ENCODE peak calls at places on chromosome 12, in ten cellular contexts. H, G, A, J, P, E, U, Q, F and O are unnamed samples.

GRCh38 chr12:115660211-115660805 is 617.2 kb downstream of the MED13L start:
- DNase-seq in H (peak; percentile 63), G (no peak), A (no peak), J (peak; percentile 63), P (no peak), E (no peak), U (no peak), Q (no peak), F (peak; percentile 15), O (peak; percentile 3)

GRCh38 chr12:4997939-4998338 is 45.7 kb upstream of the KCNA5 start:
- DNase-seq in H (peak; percentile 96), G (no peak), A (no peak), J (peak; percentile 88), P (peak; percentile 87), E (peak; percentile 24), U (no peak), Q (no peak), F (peak; percentile 79), O (peak; percentile 79)

GRCh38 chr12:75792687-75793086 is 238.9 kb downstream of the PHLDA1 start:
- DNase-seq in H (no peak), G (no peak), A (no peak), J (no peak), P (no peak), E (no peak), U (no peak), Q (no peak), F (no peak), O (no peak)

GRCh38 chr12:20404576-20405346 is 36.4 kb downstream of the PDE3A start:
- DNase-seq in H (no peak), G (no peak), A (no peak), J (peak; percentile 24), P (no peak), E (no peak), U (peak; percentile 21), Q (no peak), F (peak; percentile 61), O (no peak)

GRCh38 chr12:116456307-116456641 is 102.9 kb upstream of the MAP1LC3B2 start:
- DNase-seq in H (no peak), G (no peak), A (no peak), J (no peak), P (peak; percentile 86), E (no peak), U (no peak), Q (no peak), F (peak; percentile 33), O (no peak)

GRCh38 chr12:111011999-111012600 is 91.7 kb upstream of the MYL2 start:
- DNase-seq in H (no peak), G (no peak), A (no peak), J (no peak), P (no peak), E (no peak), U (no peak), Q (no peak), F (no peak), O (no peak)

GRCh38 chr12:15631007-15631715 is 158.0 kb downstream of the EPS8 start:
- DNase-seq in H (no peak), G (no peak), A (no peak), J (no peak), P (no peak), E (no peak), U (no peak), Q (no peak), F (no peak), O (no peak)

GRCh38 chr12:65362231-65362630 is 83.7 kb downstream of the MSRB3 start:
- DNase-seq in H (peak; percentile 6), G (no peak), A (no peak), J (no peak), P (no peak), E (peak; percentile 14), U (no peak), Q (no peak), F (peak; percentile 39), O (no peak)

GRCh38 chr12:111270773-111271172 is 98.1 kb downstream of the PHETA1 start:
- DNase-seq in H (no peak), G (no peak), A (no peak), J (peak; percentile 43), P (no peak), E (no peak), U (no peak), Q (no peak), F (peak; percentile 9), O (no peak)

GRCh38 chr12:2820432-2820831 is 8.0 kb downstream of the ITFG2 start:
- DNase-seq in H (no peak), G (no peak), A (no peak), J (no peak), P (no peak), E (no peak), U (no peak), Q (no peak), F (no peak), O (no peak)

GRCh38 chr12:1915082-1915968 is 3.1 kb downstream of the CACNA2D4 start:
- DNase-seq in H (no peak), G (peak; percentile 39), A (no peak), J (no peak), P (peak; percentile 63), E (no peak), U (no peak), Q (no peak), F (no peak), O (no peak)

GRCh38 chr12:13088503-13088902 is 15.0 kb downstream of the GSG1 start:
- DNase-seq in H (no peak), G (no peak), A (no peak), J (no peak), P (no peak), E (no peak), U (no peak), Q (no peak), F (no peak), O (no peak)

GRCh38 chr12:12266389-12266872 is 413 bp downstream of the LRP6 start:
- DNase-seq in H (no peak), G (no peak), A (peak; percentile 51), J (no peak), P (no peak), E (no peak), U (no peak), Q (no peak), F (no peak), O (peak; percentile 20)

GRCh38 chr12:126914170-126914796 is 1352.7 kb upstream of the TMEM132C start:
- DNase-seq in H (no peak), G (no peak), A (no peak), J (no peak), P (no peak), E (no peak), U (no peak), Q (no peak), F (no peak), O (no peak)

GRCh38 chr12:60216226-60216625 is 620.4 kb downstream of the SLC16A7 start:
- DNase-seq in H (no peak), G (no peak), A (no peak), J (no peak), P (no peak), E (no peak), U (no peak), Q (no peak), F (no peak), O (no peak)

GRCh38 chr12:39490500-39491276 is 47.8 kb upstream of the KIF21A start:
- DNase-seq in H (no peak), G (no peak), A (no peak), J (peak; percentile 68), P (peak; percentile 39), E (no peak), U (no peak), Q (no peak), F (peak; percentile 98), O (no peak)

GRCh38 chr12:120710805-120711296 is 593 bp downstream of the UNC119B start:
- DNase-seq in H (no peak), G (peak; percentile 51), A (peak; percentile 58), J (no peak), P (peak; percentile 88), E (peak; percentile 18), U (peak; percentile 40), Q (peak; percentile 24), F (no peak), O (no peak)

GRCh38 chr12:76199808-76200207 is 115.3 kb upstream of the NAP1L1 start:
- DNase-seq in H (peak; percentile 52), G (no peak), A (no peak), J (peak; percentile 40), P (no peak), E (peak; percentile 90), U (no peak), Q (no peak), F (peak; percentile 87), O (no peak)

GRCh38 chr12:65269603-65270002 is 8.9 kb upstream of the MSRB3 start:
- DNase-seq in H (no peak), G (no peak), A (no peak), J (peak; percentile 40), P (no peak), E (peak; percentile 4), U (no peak), Q (no peak), F (peak; percentile 27), O (no peak)

GRCh38 chr12:124191024-124191359 is 103.9 kb upstream of the RFLNA start:
- DNase-seq in H (no peak), G (no peak), A (no peak), J (peak; percentile 44), P (no peak), E (peak; percentile 29), U (no peak), Q (no peak), F (no peak), O (no peak)